ENCODE peak calls at places on chromosome 12, in nine cellular contexts. One of them, this sample, is unnamed.

GRCh38 chr12:69657376-69658137 is 41.5 kb downstream of the BEST3 start:
- DNase-seq in OCI-LY7: no peak
- DNase-seq in testis: no peak
- DNase-seq in tibial nerve: no peak
- DNase-seq in tibial artery: no peak
- DNase-seq in GM12878: no peak
- DNase-seq in K562: peak; percentile 69
- DNase-seq in left ventricle myocardium inferior: no peak
- DNase-seq in breast epithelium: no peak
- DNase-seq in this sample: peak; percentile 6

GRCh38 chr12:31600252-31600651 is 9.3 kb upstream of the DENND5B start:
- DNase-seq in GM12878: no peak
- DNase-seq in left ventricle myocardium inferior: no peak
- DNase-seq in tibial artery: no peak
- DNase-seq in K562: no peak
- DNase-seq in tibial nerve: no peak
- DNase-seq in breast epithelium: no peak
- DNase-seq in testis: no peak
- DNase-seq in OCI-LY7: peak; percentile 73
- DNase-seq in this sample: no peak

GRCh38 chr12:52867636-52868035 is 18.8 kb upstream of the KRT78 start:
- DNase-seq in GM12878: no peak
- DNase-seq in testis: no peak
- DNase-seq in K562: no peak
- DNase-seq in breast epithelium: peak; percentile 80
- DNase-seq in tibial nerve: peak; percentile 64
- DNase-seq in OCI-LY7: no peak
- DNase-seq in tibial artery: peak; percentile 75
- DNase-seq in left ventricle myocardium inferior: peak; percentile 73
- DNase-seq in this sample: no peak

GRCh38 chr12:92897844-92898243 is 31.3 kb downstream of the EEA1 start:
- DNase-seq in tibial artery: no peak
- DNase-seq in testis: no peak
- DNase-seq in tibial nerve: no peak
- DNase-seq in left ventricle myocardium inferior: no peak
- DNase-seq in GM12878: no peak
- DNase-seq in K562: no peak
- DNase-seq in OCI-LY7: no peak
- DNase-seq in breast epithelium: no peak
- DNase-seq in this sample: no peak

GRCh38 chr12:103901518-103902173 is 28.6 kb upstream of the HSP90B1 start:
- DNase-seq in tibial artery: no peak
- DNase-seq in left ventricle myocardium inferior: no peak
- DNase-seq in K562: no peak
- DNase-seq in OCI-LY7: no peak
- DNase-seq in testis: no peak
- DNase-seq in GM12878: no peak
- DNase-seq in tibial nerve: no peak
- DNase-seq in breast epithelium: no peak
- DNase-seq in this sample: no peak

GRCh38 chr12:132356686-132357622 is 27.6 kb upstream of the GALNT9 start:
- DNase-seq in tibial artery: no peak
- DNase-seq in tibial nerve: no peak
- DNase-seq in OCI-LY7: no peak
- DNase-seq in GM12878: no peak
- DNase-seq in breast epithelium: peak; percentile 27
- DNase-seq in K562: no peak
- DNase-seq in left ventricle myocardium inferior: peak; percentile 30
- DNase-seq in testis: peak; percentile 50
- DNase-seq in this sample: peak; percentile 69

GRCh38 chr12:113413488-113413939 is 8.7 kb upstream of the SDSL start:
- DNase-seq in tibial artery: no peak
- DNase-seq in OCI-LY7: no peak
- DNase-seq in K562: no peak
- DNase-seq in tibial nerve: no peak
- DNase-seq in breast epithelium: no peak
- DNase-seq in left ventricle myocardium inferior: no peak
- DNase-seq in GM12878: no peak
- DNase-seq in testis: no peak
- DNase-seq in this sample: peak; percentile 37

GRCh38 chr12:117596968-117597367 is 235.5 kb upstream of the NOS1 start:
- DNase-seq in tibial artery: no peak
- DNase-seq in K562: no peak
- DNase-seq in GM12878: no peak
- DNase-seq in tibial nerve: no peak
- DNase-seq in OCI-LY7: no peak
- DNase-seq in testis: no peak
- DNase-seq in left ventricle myocardium inferior: no peak
- DNase-seq in breast epithelium: no peak
- DNase-seq in this sample: peak; percentile 26

GRCh38 chr12:88662093-88662492 is 81.8 kb upstream of the KITLG start:
- DNase-seq in testis: no peak
- DNase-seq in OCI-LY7: no peak
- DNase-seq in left ventricle myocardium inferior: no peak
- DNase-seq in tibial artery: no peak
- DNase-seq in GM12878: no peak
- DNase-seq in K562: no peak
- DNase-seq in tibial nerve: no peak
- DNase-seq in breast epithelium: no peak
- DNase-seq in this sample: no peak

GRCh38 chr12:109946505-109946904 is 46.4 kb downstream of the TCHP start:
- DNase-seq in breast epithelium: no peak
- DNase-seq in K562: no peak
- DNase-seq in GM12878: no peak
- DNase-seq in OCI-LY7: no peak
- DNase-seq in left ventricle myocardium inferior: no peak
- DNase-seq in tibial artery: no peak
- DNase-seq in testis: peak; percentile 47
- DNase-seq in tibial nerve: no peak
- DNase-seq in this sample: peak; percentile 21

GRCh38 chr12:50971946-50972345 is 19.6 kb downstream of the HIGD1C start:
- DNase-seq in breast epithelium: no peak
- DNase-seq in tibial nerve: no peak
- DNase-seq in testis: no peak
- DNase-seq in K562: no peak
- DNase-seq in left ventricle myocardium inferior: no peak
- DNase-seq in GM12878: no peak
- DNase-seq in OCI-LY7: no peak
- DNase-seq in tibial artery: no peak
- DNase-seq in this sample: peak; percentile 86

GRCh38 chr12:46179693-46180452 is 89.0 kb downstream of the SLC38A1 start:
- DNase-seq in tibial artery: no peak
- DNase-seq in GM12878: peak; percentile 76
- DNase-seq in breast epithelium: no peak
- DNase-seq in tibial nerve: no peak
- DNase-seq in OCI-LY7: peak; percentile 6
- DNase-seq in left ventricle myocardium inferior: no peak
- DNase-seq in K562: no peak
- DNase-seq in testis: no peak
- DNase-seq in this sample: no peak

GRCh38 chr12:10454531-10454930 is 1.4 kb upstream of the KLRC1 start:
- DNase-seq in GM12878: no peak
- DNase-seq in testis: no peak
- DNase-seq in K562: no peak
- DNase-seq in OCI-LY7: no peak
- DNase-seq in left ventricle myocardium inferior: no peak
- DNase-seq in breast epithelium: no peak
- DNase-seq in tibial artery: no peak
- DNase-seq in tibial nerve: no peak
- DNase-seq in this sample: no peak

GRCh38 chr12:93773122-93773871 is 96.1 kb downstream of the CRADD start:
- DNase-seq in GM12878: no peak
- DNase-seq in K562: no peak
- DNase-seq in breast epithelium: no peak
- DNase-seq in tibial artery: no peak
- DNase-seq in testis: no peak
- DNase-seq in OCI-LY7: no peak
- DNase-seq in tibial nerve: no peak
- DNase-seq in left ventricle myocardium inferior: no peak
- DNase-seq in this sample: peak; percentile 58

GRCh38 chr12:47084172-47084571 is 4.4 kb upstream of the AMIGO2 start:
- DNase-seq in GM12878: no peak
- DNase-seq in breast epithelium: no peak
- DNase-seq in tibial artery: no peak
- DNase-seq in left ventricle myocardium inferior: no peak
- DNase-seq in OCI-LY7: no peak
- DNase-seq in testis: no peak
- DNase-seq in K562: no peak
- DNase-seq in tibial nerve: no peak
- DNase-seq in this sample: no peak

GRCh38 chr12:58496411-58496810 is 423.9 kb downstream of the LRIG3 start:
- DNase-seq in breast epithelium: no peak
- DNase-seq in left ventricle myocardium inferior: no peak
- DNase-seq in OCI-LY7: no peak
- DNase-seq in tibial artery: no peak
- DNase-seq in K562: no peak
- DNase-seq in tibial nerve: no peak
- DNase-seq in testis: no peak
- DNase-seq in GM12878: no peak
- DNase-seq in this sample: peak; percentile 38

GRCh38 chr12:23950011-23950774 is 723 bp upstream of the SOX5 start:
- DNase-seq in tibial nerve: peak; percentile 13
- DNase-seq in testis: peak; percentile 22
- DNase-seq in GM12878: no peak
- DNase-seq in breast epithelium: no peak
- DNase-seq in left ventricle myocardium inferior: no peak
- DNase-seq in K562: no peak
- DNase-seq in OCI-LY7: no peak
- DNase-seq in tibial artery: peak; percentile 59
- DNase-seq in this sample: peak; percentile 0

GRCh38 chr12:100146252-100146651 is 3.6 kb upstream of the BLTP3B start:
- DNase-seq in testis: no peak
- DNase-seq in OCI-LY7: no peak
- DNase-seq in K562: no peak
- DNase-seq in GM12878: no peak
- DNase-seq in breast epithelium: no peak
- DNase-seq in tibial artery: no peak
- DNase-seq in left ventricle myocardium inferior: no peak
- DNase-seq in tibial nerve: no peak
- DNase-seq in this sample: no peak

GRCh38 chr12:108199111-108199510 is 70.0 kb downstream of the WSCD2 start:
- DNase-seq in GM12878: no peak
- DNase-seq in testis: no peak
- DNase-seq in OCI-LY7: no peak
- DNase-seq in K562: no peak
- DNase-seq in tibial nerve: no peak
- DNase-seq in tibial artery: no peak
- DNase-seq in left ventricle myocardium inferior: no peak
- DNase-seq in breast epithelium: no peak
- DNase-seq in this sample: no peak

GRCh38 chr12:124561231-124561630 is 6.2 kb downstream of the NCOR2 start:
- DNase-seq in left ventricle myocardium inferior: no peak
- DNase-seq in tibial artery: no peak
- DNase-seq in OCI-LY7: no peak
- DNase-seq in GM12878: no peak
- DNase-seq in tibial nerve: no peak
- DNase-seq in testis: no peak
- DNase-seq in breast epithelium: no peak
- DNase-seq in K562: no peak
- DNase-seq in this sample: no peak
- TF ChIP-seq CTCF in left ventricle myocardium inferior: no peak
- TF ChIP-seq CTCF in tibial artery: no peak
- TF ChIP-seq CTCF in OCI-LY7: no peak
- TF ChIP-seq CTCF in GM12878: no peak
- TF ChIP-seq CTCF in tibial nerve: no peak
- TF ChIP-seq CTCF in testis: no peak
- TF ChIP-seq CTCF in breast epithelium: no peak
- TF ChIP-seq CTCF in K562: no peak
- TF ChIP-seq CTCF in this sample: no peak

DNA sequence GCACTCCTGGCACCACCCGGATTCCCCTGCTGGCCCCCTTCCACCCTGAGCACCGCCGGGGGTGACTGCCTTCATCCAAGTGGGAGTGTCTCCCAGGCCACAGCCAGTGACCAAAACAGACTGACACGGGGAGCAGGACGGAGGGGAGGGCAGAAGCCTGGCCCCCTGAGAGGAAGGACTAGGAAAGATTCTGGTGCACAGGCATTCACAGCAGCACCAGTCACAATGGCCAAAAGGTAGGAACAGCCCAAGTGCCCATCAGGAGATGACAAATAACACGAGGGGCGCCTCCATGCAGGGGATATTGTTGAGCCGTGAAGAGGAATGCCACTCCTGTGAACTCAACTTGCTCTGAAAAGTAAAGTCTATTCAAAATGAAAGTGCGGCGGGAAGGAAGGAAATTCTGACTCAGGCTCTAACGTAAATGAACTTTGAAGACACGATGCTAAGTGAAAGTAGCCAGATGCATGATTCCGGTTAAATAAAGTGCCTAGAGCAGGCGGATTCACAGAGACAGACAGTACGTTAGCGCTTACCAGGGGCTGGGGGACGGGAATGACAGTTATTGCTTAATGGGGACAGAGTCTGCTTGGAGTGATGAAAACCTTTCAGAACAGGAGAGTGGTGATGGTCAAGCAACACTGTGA is 146.1 kb upstream of the NCOR2 start:
- DNase-seq in OCI-LY7: no peak
- DNase-seq in tibial nerve: peak; percentile 69
- DNase-seq in left ventricle myocardium inferior: no peak
- DNase-seq in breast epithelium: no peak
- DNase-seq in K562: no peak
- DNase-seq in testis: no peak
- DNase-seq in tibial artery: peak; percentile 67
- DNase-seq in GM12878: peak; percentile 93
- DNase-seq in this sample: peak; percentile 38
- H3K4me3 ChIP-seq in OCI-LY7: no peak overlapping the region
- H3K4me3 ChIP-seq in tibial nerve: peak overlapping the region; percentile 28
- H3K4me3 ChIP-seq in left ventricle myocardium inferior: peak overlapping the region; percentile 50
- H3K4me3 ChIP-seq in breast epithelium: peak overlapping the region; percentile 26
- H3K4me3 ChIP-seq in K562: no peak overlapping the region
- H3K4me3 ChIP-seq in testis: no peak overlapping the region
- H3K4me3 ChIP-seq in tibial artery: peak overlapping the region; percentile 33
- H3K4me3 ChIP-seq in GM12878: peak overlapping the region; percentile 32
- H3K4me3 ChIP-seq in this sample: no peak overlapping the region

DNA sequence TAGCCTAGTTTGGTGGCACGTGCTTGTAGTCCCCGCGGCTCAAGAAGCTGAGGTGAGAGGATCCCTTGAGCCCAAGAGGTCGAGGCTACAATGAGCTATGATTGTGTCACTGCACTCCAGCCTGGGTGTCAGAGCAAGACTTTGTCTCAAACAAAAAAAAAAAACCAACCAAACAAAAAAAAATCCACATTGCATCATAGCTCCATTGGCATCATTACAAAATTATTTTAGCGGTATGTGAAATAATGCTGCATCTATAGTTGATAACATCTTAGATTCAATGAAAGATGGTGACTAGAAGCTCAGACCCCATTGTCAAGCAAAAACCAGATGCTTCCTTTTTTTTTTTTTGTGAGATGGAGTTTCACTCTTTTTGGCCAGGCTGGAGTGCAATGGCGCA is 14.8 kb upstream of the PTHLH start:
- DNase-seq in GM12878: no peak
- DNase-seq in tibial nerve: no peak
- DNase-seq in left ventricle myocardium inferior: no peak
- DNase-seq in testis: no peak
- DNase-seq in breast epithelium: no peak
- DNase-seq in OCI-LY7: no peak
- DNase-seq in K562: no peak
- DNase-seq in tibial artery: no peak
- DNase-seq in this sample: no peak
- TF ChIP-seq CTCF in GM12878: no peak
- TF ChIP-seq CTCF in tibial nerve: no peak
- TF ChIP-seq CTCF in left ventricle myocardium inferior: no peak
- TF ChIP-seq CTCF in testis: no peak
- TF ChIP-seq CTCF in breast epithelium: no peak
- TF ChIP-seq CTCF in OCI-LY7: no peak
- TF ChIP-seq CTCF in K562: no peak
- TF ChIP-seq CTCF in tibial artery: no peak
- TF ChIP-seq CTCF in this sample: no peak

GRCh38 chr12:55745361-55746146 is 2.6 kb downstream of the GDF11 start:
- DNase-seq in left ventricle myocardium inferior: peak; percentile 28
- DNase-seq in K562: peak; percentile 61
- DNase-seq in testis: no peak
- DNase-seq in breast epithelium: no peak
- DNase-seq in tibial nerve: no peak
- DNase-seq in tibial artery: no peak
- DNase-seq in GM12878: no peak
- DNase-seq in OCI-LY7: peak; percentile 87
- DNase-seq in this sample: no peak
- H3K4me3 ChIP-seq in left ventricle myocardium inferior: peak overlapping the region; percentile 77
- H3K4me3 ChIP-seq in K562: peak overlapping the region; percentile 86
- H3K4me3 ChIP-seq in testis: no peak overlapping the region
- H3K4me3 ChIP-seq in breast epithelium: peak overlapping the region; percentile 20
- H3K4me3 ChIP-seq in tibial nerve: no peak overlapping the region
- H3K4me3 ChIP-seq in tibial artery: no peak overlapping the region
- H3K4me3 ChIP-seq in GM12878: peak overlapping the region; percentile 79
- H3K4me3 ChIP-seq in OCI-LY7: peak overlapping the region; percentile 91
- H3K4me3 ChIP-seq in this sample: peak overlapping the region; percentile 15